ENCODE peak calls at places on chromosomes 5 and 9, in six cellular contexts. P is NCI-H1930; D is activated CD4-positive, alpha-beta T cell treated with anti-CD3 and anti-CD28 coated beads, Interleukin-2, amount 50 U/mL, for 24 hours; Q is A549; O is body of pancreas; X is NCI-H1105 treated with DMSO at 0.1 percent for 48 hours. J is an unnamed sample.

GRCh38 chr5:156121834-156122386 is 205.1 kb upstream of the SGCD start:
- DNase-seq in P (no peak), Q (no peak), D (no peak), O (no peak), X (no peak), J (no peak)

GRCh38 chr9:14031015-14031414 is 282.9 kb downstream of the NFIB start:
- DNase-seq in X (no peak), D (no peak), P (no peak), O (no peak), Q (no peak), J (no peak)

GRCh38 chr5:119358901-119359603 is 3.2 kb downstream of the TNFAIP8 start:
- DNase-seq in Q (no peak), X (no peak), P (no peak), O (no peak), D (no peak), J (no peak)

GRCh38 chr5:150787659-150788058 is 9.1 kb downstream of the SMIM3 start:
- DNase-seq in X (no peak), P (no peak), O (no peak), D (no peak), Q (no peak), J (no peak)

GRCh38 chr5:38556115-38556598 is 289 bp downstream of the LIFR start:
- DNase-seq in D (no peak), O (peak), Q (no peak), P (no peak), X (no peak), J (no peak)

GRCh38 chr5:125232779-125233230 is 486.4 kb upstream of the ZNF608 start:
- DNase-seq in Q (no peak), P (no peak), D (no peak), O (no peak), X (no peak), J (no peak)

GRCh38 chr9:124486778-124487490 is 20.3 kb downstream of the NR5A1 start:
- DNase-seq in X (no peak), O (no peak), P (no peak), Q (no peak), D (no peak), J (no peak)

GRCh38 chr9:131119600-131119999 is 5.8 kb upstream of the NUP214 start:
- DNase-seq in Q (no peak), O (no peak), X (no peak), D (no peak), P (no peak), J (no peak)

GRCh38 chr5:10372726-10373709 is 19.5 kb downstream of the MARCHF6 start:
- DNase-seq in O (no peak), P (no peak), X (no peak), D (no peak), Q (no peak), J (no peak)

GRCh38 chr9:89808076-89808701 is 203.4 kb downstream of the GADD45G start:
- DNase-seq in D (no peak), X (no peak), P (no peak), O (no peak), Q (no peak), J (peak)

GRCh38 chr9:34581318-34581717 is 8.2 kb downstream of the CNTFR start:
- DNase-seq in O (no peak), X (no peak), Q (no peak), D (no peak), P (no peak), J (no peak)

GRCh38 chr9:24416136-24416535 is 129.6 kb downstream of the IZUMO3 start:
- DNase-seq in P (no peak), X (no peak), Q (no peak), O (no peak), D (no peak), J (no peak)

GRCh38 chr9:114310471-114311450 is 12.1 kb upstream of the ORM1 start:
- DNase-seq in P (no peak), O (peak), Q (no peak), X (no peak), D (no peak), J (no peak)

J was measured in SW480.